ENCODE peak calls at places on chromosomes 12 and 14, in six cellular contexts. X, R, A, M, L and S are unnamed samples.

GRCh38 chr14:91249841-91250616 is 5.5 kb upstream of the GPR68 start:
- DNase-seq in A (no peak), X (peak), M (no peak), L (no peak), R (no peak), S (peak)

GRCh38 chr14:50954811-50955372 is 10.6 kb upstream of the PYGL start:
- DNase-seq in X (peak), L (no peak), A (no peak), R (no peak), M (no peak), S (peak)

GRCh38 chr12:10457760-10458159 is 4.6 kb upstream of the KLRC1 start:
- DNase-seq in M (no peak), L (no peak), X (no peak), A (no peak), R (no peak), S (no peak)

GRCh38 chr12:53221203-53222076 is 10.6 kb downstream of the RARG start:
- DNase-seq in L (peak), A (peak), X (peak), R (peak), M (peak), S (peak)

GRCh38 chr14:23558363-23559009 is 2.4 kb downstream of the THTPA start:
- DNase-seq in M (no peak), R (no peak), A (no peak), X (no peak), L (no peak), S (no peak)

GRCh38 chr14:50521912-50522341 is 10.4 kb downstream of the MAP4K5 start:
- DNase-seq in A (no peak), M (no peak), X (no peak), L (no peak), R (no peak), S (peak)

GRCh38 chr12:51070004-51070403 is 13.4 kb downstream of the CSRNP2 start:
- DNase-seq in A (no peak), R (no peak), M (no peak), X (peak), L (no peak), S (no peak)

GRCh38 chr12:4242595-4242994 is 31.0 kb upstream of the CCND2 start:
- DNase-seq in L (no peak), R (no peak), M (no peak), X (no peak), A (no peak), S (no peak)

GRCh38 chr12:292186-292585 is 29.6 kb upstream of the SLC6A13 start:
- DNase-seq in R (no peak), L (no peak), A (no peak), M (no peak), X (peak), S (no peak)

GRCh38 chr12:74337951-74338350 is 199.7 kb upstream of the ATXN7L3B start:
- DNase-seq in L (no peak), M (no peak), X (peak), A (no peak), R (no peak), S (no peak)

GRCh38 chr12:21559855-21560569 is 33.9 kb downstream of the SPX start:
- DNase-seq in X (peak), A (peak), M (peak), L (no peak), R (no peak), S (no peak)

GRCh38 chr14:21408152-21408551 is 24.3 kb upstream of the SUPT16H start:
- DNase-seq in R (no peak), L (no peak), M (no peak), X (peak), A (no peak), S (no peak)

GRCh38 chr14:56120091-56120632 is 2.0 kb downstream of the PELI2 start:
- DNase-seq in A (no peak), X (no peak), L (no peak), R (no peak), M (no peak), S (no peak)

GRCh38 chr12:52241205-52241842 is 8.3 kb downstream of the KRT7 start:
- DNase-seq in M (no peak), R (no peak), L (no peak), A (no peak), X (no peak), S (no peak)

GRCh38 chr12:27505771-27506170 is 18.2 kb upstream of the PPFIBP1 start:
- DNase-seq in X (no peak), M (no peak), A (no peak), L (no peak), R (no peak), S (no peak)

GRCh38 chr14:95440951-95441350 is 75.5 kb downstream of the SYNE3 start:
- DNase-seq in X (no peak), M (no peak), R (no peak), L (no peak), A (no peak), S (no peak)

GRCh38 chr12:62472472-62472871 is 5.8 kb downstream of the MON2 start:
- DNase-seq in M (no peak), R (no peak), X (no peak), A (no peak), L (no peak), S (no peak)
- TF ChIP-seq CTCF in M (no peak), R (no peak), X (no peak), A (no peak), L (no peak), S (no peak)

GRCh38 chr14:35224615-35225014 is 67.6 kb upstream of the PSMA6 start:
- DNase-seq in L (no peak), M (no peak), X (no peak), A (no peak), R (no peak), S (no peak)

GRCh38 chr14:35231207-35231755 is 60.9 kb upstream of the PSMA6 start:
- DNase-seq in X (no peak), A (no peak), R (no peak), L (no peak), M (no peak), S (no peak)

GRCh38 chr14:35234007-35234406 is 58.2 kb upstream of the PSMA6 start:
- DNase-seq in R (no peak), M (no peak), A (no peak), X (peak), L (no peak), S (no peak)

GRCh38 chr14:35229084-35229483 is 63.1 kb upstream of the PSMA6 start:
- DNase-seq in R (no peak), A (no peak), X (no peak), M (no peak), L (no peak), S (no peak)

DNA sequence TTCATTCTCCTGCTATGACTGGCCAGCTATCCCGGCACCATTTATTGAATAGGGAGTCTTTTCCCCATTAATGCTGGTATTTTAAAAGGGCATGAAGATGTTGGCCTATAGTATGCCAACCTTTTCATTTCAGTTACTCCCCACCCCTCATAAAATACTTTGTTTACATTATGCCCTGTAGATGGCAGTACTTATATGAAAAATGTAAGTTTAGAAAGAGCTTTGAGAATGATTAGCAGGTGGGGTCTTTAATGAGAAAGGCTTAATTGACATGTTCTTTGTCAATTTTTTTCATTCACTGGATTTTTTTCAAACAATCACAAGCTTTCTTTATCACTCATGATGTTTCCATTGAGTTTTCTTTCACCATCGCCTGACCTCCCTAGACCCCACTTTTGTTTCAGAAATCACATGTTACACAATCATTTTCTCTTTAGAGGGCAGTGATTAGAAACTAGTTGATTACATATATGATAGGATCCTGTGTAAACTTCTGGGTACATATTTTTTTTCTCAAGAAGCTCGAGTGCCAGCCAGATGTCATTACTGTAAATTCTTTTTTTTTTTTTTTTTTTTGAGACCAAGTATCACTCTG is 62.6 kb upstream of the PSMA6 start:
- DNase-seq in X (no peak), M (no peak), R (no peak), A (no peak), L (no peak), S (no peak)
- TF ChIP-seq CTCF in X (peak), M (no peak), R (no peak), A (no peak), L (peak), S (no peak)

DNA sequence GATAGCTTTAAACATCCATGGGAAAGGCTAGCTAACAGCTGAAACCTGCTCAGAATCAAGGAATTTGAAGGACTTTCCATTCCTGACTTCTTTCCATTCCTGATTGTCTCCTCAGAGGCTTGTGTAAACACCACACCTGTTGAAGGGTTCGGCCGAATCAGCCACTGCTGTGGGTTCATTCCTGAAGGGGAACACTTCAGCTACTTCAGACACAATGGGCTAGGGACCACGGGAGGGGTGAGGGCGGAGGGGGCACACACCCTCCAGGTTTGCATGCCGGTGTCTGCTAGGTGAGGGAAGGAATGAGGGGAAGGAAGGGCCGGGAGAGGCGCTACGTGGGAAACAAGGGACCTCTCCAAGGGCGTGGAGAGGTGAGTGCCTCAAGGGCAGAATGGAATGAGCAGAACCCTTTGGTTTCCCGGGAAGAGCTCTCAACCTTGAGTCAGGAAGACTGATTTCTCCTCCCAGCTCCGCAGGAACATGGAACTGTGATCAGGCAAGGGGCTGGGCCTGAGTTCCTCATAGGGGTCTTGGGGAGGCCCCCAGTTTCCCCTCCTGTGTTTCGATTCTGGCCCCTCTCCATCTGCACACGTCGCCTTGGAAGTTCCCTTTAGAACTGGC is 1.4 kb downstream of the GPRC5A start:
- DNase-seq in M (no peak), A (no peak), X (no peak), L (no peak), R (no peak), S (no peak)
- TF ChIP-seq CTCF in M (no peak), A (no peak), X (no peak), L (no peak), R (no peak), S (no peak)

DNA sequence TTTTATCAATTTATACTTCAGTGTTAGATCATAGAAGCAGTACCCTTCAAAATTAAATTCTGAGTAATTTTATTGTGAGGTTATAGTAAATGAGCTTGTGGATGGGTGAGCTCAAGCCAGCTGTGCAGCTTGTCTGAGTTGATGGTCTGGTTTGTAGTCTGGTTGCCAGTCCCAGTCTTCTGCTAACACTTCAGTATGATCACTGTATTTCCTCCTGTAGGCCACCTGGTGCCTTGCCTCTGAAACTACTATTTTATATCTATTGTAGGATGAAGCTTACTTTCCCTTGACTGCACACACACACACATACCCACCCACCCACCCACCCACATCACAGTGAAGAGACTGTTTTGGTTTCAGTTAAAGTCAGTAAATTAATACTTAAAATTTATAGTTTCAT is 496.4 kb downstream of the PCNX1 start:
- DNase-seq in R (no peak), A (no peak), M (no peak), X (peak), L (no peak), S (peak)
- TF ChIP-seq CTCF in R (no peak), A (no peak), M (no peak), X (peak), L (no peak), S (no peak)

GRCh38 chr12:56271031-56271430 is 4.3 kb downstream of the COQ10A start:
- DNase-seq in X (peak), L (no peak), M (no peak), A (no peak), R (no peak), S (no peak)
- TF ChIP-seq CTCF in X (peak), L (peak), M (no peak), A (no peak), R (no peak), S (peak)

GRCh38 chr12:39958377-39958776 is 147.5 kb downstream of the SLC2A13 start:
- DNase-seq in R (no peak), X (no peak), A (no peak), L (no peak), M (no peak), S (no peak)
- TF ChIP-seq CTCF in R (no peak), X (peak), A (no peak), L (no peak), M (no peak), S (no peak)

DNA sequence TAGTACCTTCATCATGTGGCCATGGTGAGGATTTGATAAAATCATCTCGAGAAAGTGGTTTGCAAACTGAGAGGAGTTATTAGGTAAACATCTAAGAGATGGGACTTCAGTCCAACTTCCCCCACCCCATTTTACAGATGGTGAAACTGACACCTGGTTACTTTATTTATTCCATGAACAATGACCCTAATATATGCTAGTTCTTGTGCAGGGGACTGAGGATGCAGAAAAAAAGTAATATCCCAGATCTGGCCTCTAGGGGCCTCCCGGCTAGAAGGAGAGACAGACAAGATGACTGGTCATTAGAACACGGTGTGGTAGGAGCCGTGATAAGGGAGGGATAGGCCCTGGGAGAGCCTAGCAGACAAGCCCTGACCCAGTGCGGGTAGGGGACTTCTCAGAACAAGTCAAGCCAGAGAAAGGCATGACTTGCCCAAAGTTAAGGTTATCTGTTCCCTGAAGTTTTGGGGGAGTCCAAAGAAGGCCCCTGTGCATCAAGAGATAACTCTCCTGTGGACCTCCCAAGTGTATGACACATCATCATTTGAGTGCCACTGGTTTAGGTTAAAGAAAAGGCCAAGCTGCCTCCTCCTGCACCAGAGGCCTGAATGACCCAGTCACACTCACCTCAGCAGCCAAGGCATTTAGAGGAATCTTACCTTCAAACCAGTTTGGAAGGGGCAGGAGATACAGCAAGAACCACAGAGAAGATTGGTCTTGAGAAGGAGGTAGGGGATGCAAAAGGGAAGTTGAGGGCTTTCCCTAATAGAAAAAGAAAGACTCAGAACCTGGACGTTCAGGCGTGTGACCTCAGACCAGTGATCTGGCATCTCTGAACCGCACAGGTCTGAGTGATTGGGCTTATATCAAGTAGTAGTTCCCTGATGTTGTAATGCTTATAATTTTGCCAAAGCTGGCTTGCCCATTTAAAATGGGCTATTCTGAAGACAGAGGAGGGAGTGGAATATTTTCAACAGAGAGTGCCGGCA is 1.6 kb downstream of the CMKLR1 start:
- DNase-seq in X (no peak), L (no peak), M (no peak), R (no peak), A (no peak), S (peak)
- TF ChIP-seq CTCF in X (peak), L (peak), M (peak), R (peak), A (no peak), S (peak)

DNA sequence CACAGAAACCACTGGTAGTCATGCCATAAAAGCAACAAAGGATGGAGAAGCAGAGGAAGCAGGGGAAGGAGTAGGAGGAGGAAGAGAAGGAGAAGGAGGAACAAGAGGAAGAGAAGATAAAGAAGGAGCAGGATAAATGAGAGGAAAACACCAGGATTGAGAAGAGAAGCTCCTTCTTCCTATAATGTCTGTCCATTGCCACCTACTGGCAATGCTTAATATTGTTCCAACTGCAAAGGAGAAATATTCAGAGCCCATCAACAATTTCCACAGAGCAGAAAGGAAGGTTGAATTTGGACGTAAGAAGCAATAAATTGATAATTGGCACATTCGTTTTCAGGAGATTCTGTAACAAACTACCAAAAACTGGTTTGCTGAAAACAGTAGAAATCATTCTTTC is 898.4 kb downstream of the SLC16A7 start:
- DNase-seq in A (no peak), X (peak), R (no peak), M (no peak), L (no peak), S (peak)
- TF ChIP-seq CTCF in A (peak), X (peak), R (no peak), M (peak), L (peak), S (no peak)

GRCh38 chr14:66507722-66508546 is at the start of gene GPHN:
- DNase-seq in A (peak), X (peak), R (peak), M (peak), L (peak), S (peak)
- TF ChIP-seq CTCF in A (peak), X (peak), R (no peak), M (no peak), L (peak), S (peak)